ENCODE peak calls at places on chromosomes 16 and 17, in ten cellular contexts. One of them, this sample, is unnamed.
A peak's percentile ranks its signal among the peaks of the same experiment; 100 is the strongest.

GRCh38 chr17:53626286-53626685 is 196.4 kb upstream of the KIF2B start:
- DNase-seq in sigmoid colon: no peak
- DNase-seq in suprapubic skin: no peak
- DNase-seq in breast epithelium: no peak
- DNase-seq in tibial nerve: no peak
- DNase-seq in ovary: no peak
- DNase-seq in esophagus squamous epithelium: no peak
- DNase-seq in A549: peak; percentile 24
- DNase-seq in HCT116: no peak
- DNase-seq in Peyer's patch: no peak
- DNase-seq in this sample: no peak

GRCh38 chr17:31696184-31696602 is 162.9 kb downstream of the COPRS start:
- DNase-seq in HCT116: no peak
- DNase-seq in suprapubic skin: peak; percentile 90
- DNase-seq in esophagus squamous epithelium: no peak
- DNase-seq in Peyer's patch: no peak
- DNase-seq in breast epithelium: peak; percentile 70
- DNase-seq in tibial nerve: peak; percentile 72
- DNase-seq in A549: no peak
- DNase-seq in ovary: peak; percentile 62
- DNase-seq in sigmoid colon: peak; percentile 96
- DNase-seq in this sample: peak; percentile 86

GRCh38 chr17:75720656-75721462 is at the start of gene ITGB4:
- DNase-seq in tibial nerve: no peak
- DNase-seq in Peyer's patch: peak; percentile 63
- DNase-seq in suprapubic skin: peak; percentile 70
- DNase-seq in ovary: no peak
- DNase-seq in esophagus squamous epithelium: no peak
- DNase-seq in HCT116: peak; percentile 72
- DNase-seq in breast epithelium: peak; percentile 79
- DNase-seq in A549: peak; percentile 42
- DNase-seq in sigmoid colon: no peak
- DNase-seq in this sample: no peak

GRCh38 chr17:46061435-46061834 is 62.4 kb downstream of the STH start:
- DNase-seq in tibial nerve: no peak
- DNase-seq in suprapubic skin: no peak
- DNase-seq in esophagus squamous epithelium: no peak
- DNase-seq in Peyer's patch: no peak
- DNase-seq in sigmoid colon: no peak
- DNase-seq in breast epithelium: no peak
- DNase-seq in A549: peak; percentile 42
- DNase-seq in HCT116: peak; percentile 23
- DNase-seq in ovary: no peak
- DNase-seq in this sample: no peak

GRCh38 chr17:77565166-77565565 is 393.3 kb upstream of the TNRC6C start:
- DNase-seq in breast epithelium: no peak
- DNase-seq in Peyer's patch: no peak
- DNase-seq in tibial nerve: no peak
- DNase-seq in sigmoid colon: no peak
- DNase-seq in suprapubic skin: no peak
- DNase-seq in HCT116: no peak
- DNase-seq in ovary: no peak
- DNase-seq in esophagus squamous epithelium: no peak
- DNase-seq in A549: no peak
- DNase-seq in this sample: no peak

GRCh38 chr17:59093702-59094231 is 12.9 kb downstream of the TRIM37 start:
- DNase-seq in ovary: peak; percentile 24
- DNase-seq in esophagus squamous epithelium: no peak
- DNase-seq in Peyer's patch: no peak
- DNase-seq in breast epithelium: no peak
- DNase-seq in HCT116: no peak
- DNase-seq in suprapubic skin: no peak
- DNase-seq in A549: peak; percentile 90
- DNase-seq in sigmoid colon: peak; percentile 63
- DNase-seq in tibial nerve: peak; percentile 14
- DNase-seq in this sample: peak; percentile 60

GRCh38 chr17:71055128-71055527 is 885.8 kb downstream of the KCNJ2 start:
- DNase-seq in HCT116: no peak
- DNase-seq in tibial nerve: no peak
- DNase-seq in esophagus squamous epithelium: no peak
- DNase-seq in Peyer's patch: no peak
- DNase-seq in breast epithelium: no peak
- DNase-seq in ovary: no peak
- DNase-seq in A549: no peak
- DNase-seq in suprapubic skin: no peak
- DNase-seq in sigmoid colon: no peak
- DNase-seq in this sample: no peak

GRCh38 chr16:19479302-19479721 is 42.6 kb downstream of the GDE1 start:
- DNase-seq in tibial nerve: no peak
- DNase-seq in HCT116: no peak
- DNase-seq in ovary: no peak
- DNase-seq in A549: no peak
- DNase-seq in Peyer's patch: no peak
- DNase-seq in sigmoid colon: no peak
- DNase-seq in esophagus squamous epithelium: no peak
- DNase-seq in breast epithelium: no peak
- DNase-seq in suprapubic skin: no peak
- DNase-seq in this sample: no peak

GRCh38 chr17:41149652-41149985 is at the start of gene KRTAP4-5:
- DNase-seq in tibial nerve: no peak
- DNase-seq in HCT116: no peak
- DNase-seq in breast epithelium: no peak
- DNase-seq in ovary: no peak
- DNase-seq in Peyer's patch: no peak
- DNase-seq in sigmoid colon: no peak
- DNase-seq in suprapubic skin: no peak
- DNase-seq in esophagus squamous epithelium: no peak
- DNase-seq in A549: no peak
- DNase-seq in this sample: no peak

DNA sequence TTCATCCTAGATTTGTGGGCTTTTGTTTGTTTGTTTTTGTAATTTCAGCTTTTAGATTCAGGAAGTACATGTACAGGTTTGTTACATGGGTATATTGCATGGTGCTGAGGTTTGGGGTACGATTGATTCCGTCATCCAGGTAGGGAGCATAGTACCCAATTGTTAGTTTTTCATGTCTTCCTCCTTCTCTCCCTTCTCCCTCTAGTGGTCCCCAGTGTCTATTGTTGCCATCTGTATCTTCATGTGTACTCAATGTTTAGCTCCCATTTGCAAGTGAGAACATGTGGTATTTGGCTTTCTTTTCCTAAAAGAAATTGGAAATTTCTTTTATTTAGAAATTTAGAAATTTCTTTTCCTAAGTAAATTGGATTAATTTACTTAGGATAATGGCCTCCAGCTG is 37.1 kb upstream of the BCAS3 start:
- DNase-seq in breast epithelium: no peak
- DNase-seq in ovary: no peak
- DNase-seq in tibial nerve: no peak
- DNase-seq in suprapubic skin: no peak
- DNase-seq in A549: peak; percentile 49
- DNase-seq in HCT116: no peak
- DNase-seq in sigmoid colon: no peak
- DNase-seq in esophagus squamous epithelium: no peak
- DNase-seq in Peyer's patch: no peak
- DNase-seq in this sample: no peak
- TF ChIP-seq CTCF in breast epithelium: peak; percentile 25
- TF ChIP-seq CTCF in ovary: no peak
- TF ChIP-seq CTCF in tibial nerve: no peak
- TF ChIP-seq CTCF in suprapubic skin: peak; percentile 14
- TF ChIP-seq CTCF in A549: peak; percentile 40
- TF ChIP-seq CTCF in HCT116: peak; percentile 75
- TF ChIP-seq CTCF in sigmoid colon: no peak
- TF ChIP-seq CTCF in esophagus squamous epithelium: no peak
- TF ChIP-seq CTCF in Peyer's patch: no peak
- TF ChIP-seq CTCF in this sample: no peak

DNA sequence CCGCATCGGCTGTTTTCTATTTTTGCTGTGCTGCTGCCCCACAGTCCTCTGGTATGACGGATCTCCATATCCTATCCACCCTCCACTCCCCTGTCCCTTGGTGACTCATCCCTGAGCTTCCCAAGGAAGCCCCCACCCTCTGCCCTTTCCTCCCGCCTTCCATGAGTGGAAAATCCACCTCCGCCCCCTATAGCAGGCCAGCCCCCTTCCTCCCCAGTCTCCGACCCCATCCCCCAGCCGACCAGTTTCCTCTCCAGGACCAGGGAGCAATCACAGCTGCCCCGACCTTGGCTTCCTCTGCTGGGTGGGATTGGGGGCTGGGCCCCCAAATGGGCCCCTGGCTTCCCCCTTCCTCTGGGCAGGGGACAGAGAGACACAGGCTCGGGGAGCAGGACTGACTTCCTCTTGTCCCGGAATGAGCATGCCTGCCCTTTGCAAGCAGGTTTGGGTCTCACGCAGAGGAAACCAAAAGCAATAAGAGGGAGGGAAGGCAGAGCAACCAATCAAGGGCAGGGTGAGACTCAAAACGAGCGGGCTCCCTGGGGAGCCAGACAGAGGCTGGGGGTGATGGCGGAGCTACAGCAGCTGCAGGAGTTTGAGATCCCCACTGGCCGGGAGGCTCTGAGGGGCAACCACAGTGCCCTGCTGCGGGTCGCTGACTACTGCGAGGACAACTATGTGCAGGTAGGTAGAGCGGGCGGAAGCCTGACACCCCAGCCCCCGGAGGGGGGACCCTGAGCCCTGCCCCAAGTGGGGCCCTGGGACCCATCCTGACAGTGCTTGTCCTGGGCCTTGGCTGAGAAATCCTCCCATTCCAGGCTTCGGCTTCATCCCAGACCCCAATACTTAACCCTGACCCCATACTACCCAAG is at the start of the genes ABI3 and GNGT2:
- DNase-seq in esophagus squamous epithelium: no peak
- DNase-seq in Peyer's patch: peak; percentile 88
- DNase-seq in sigmoid colon: no peak
- DNase-seq in breast epithelium: no peak
- DNase-seq in suprapubic skin: no peak
- DNase-seq in HCT116: no peak
- DNase-seq in ovary: no peak
- DNase-seq in A549: no peak
- DNase-seq in tibial nerve: no peak
- DNase-seq in this sample: no peak
- H3K4me1 ChIP-seq in esophagus squamous epithelium: peaks cover 45% of the 10 kb centered on the region
- H3K4me1 ChIP-seq in Peyer's patch: peaks cover 7% of the 10 kb centered on the region
- H3K4me1 ChIP-seq in sigmoid colon: no peaks in the 10 kb centered on the region
- H3K4me1 ChIP-seq in breast epithelium: no peaks in the 10 kb centered on the region
- H3K4me1 ChIP-seq in suprapubic skin: peaks cover 5% of the 10 kb centered on the region
- H3K4me1 ChIP-seq in HCT116: no peaks in the 10 kb centered on the region
- H3K4me1 ChIP-seq in ovary: peaks cover 5% of the 10 kb centered on the region
- H3K4me1 ChIP-seq in A549: peaks cover 5% of the 10 kb centered on the region
- H3K4me1 ChIP-seq in tibial nerve: peaks cover 7% of the 10 kb centered on the region
- H3K4me1 ChIP-seq in this sample: no peaks in the 10 kb centered on the region

DNA sequence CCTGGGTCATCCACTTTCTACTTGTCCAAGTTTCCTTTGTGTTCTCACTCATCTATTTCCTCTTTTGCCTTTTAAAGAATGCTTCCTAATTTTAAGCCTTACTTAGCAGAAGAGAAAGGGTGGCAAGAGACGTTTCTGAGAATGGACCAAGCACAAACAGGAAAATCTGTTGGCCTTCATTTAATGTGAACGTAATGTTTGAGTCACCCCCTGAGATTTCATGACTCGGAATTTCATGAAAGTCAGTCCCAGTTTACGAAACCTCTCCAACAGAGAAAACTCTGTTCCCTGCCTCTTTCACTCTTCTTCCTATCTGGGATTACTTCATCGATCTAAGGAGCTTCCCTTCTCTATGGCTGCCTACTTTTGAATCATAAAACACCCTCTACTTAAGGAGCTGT is at the start of gene CD300E:
- DNase-seq in esophagus squamous epithelium: no peak
- DNase-seq in suprapubic skin: no peak
- DNase-seq in breast epithelium: no peak
- DNase-seq in tibial nerve: no peak
- DNase-seq in A549: no peak
- DNase-seq in HCT116: no peak
- DNase-seq in Peyer's patch: no peak
- DNase-seq in sigmoid colon: no peak
- DNase-seq in ovary: no peak
- DNase-seq in this sample: no peak
- TF ChIP-seq POLR2A in esophagus squamous epithelium: no peak
- TF ChIP-seq POLR2A in suprapubic skin: no peak
- TF ChIP-seq POLR2A in breast epithelium: no peak
- TF ChIP-seq POLR2A in tibial nerve: no peak
- TF ChIP-seq POLR2A in A549: no peak
- TF ChIP-seq POLR2A in HCT116: no peak
- TF ChIP-seq POLR2A in Peyer's patch: no peak
- TF ChIP-seq POLR2A in sigmoid colon: no peak
- TF ChIP-seq POLR2A in ovary: no peak
- TF ChIP-seq POLR2A in this sample: no peak

GRCh38 chr17:73126716-73127473 is 34.4 kb upstream of the SLC39A11 start:
- DNase-seq in sigmoid colon: no peak
- DNase-seq in tibial nerve: no peak
- DNase-seq in breast epithelium: no peak
- DNase-seq in esophagus squamous epithelium: no peak
- DNase-seq in suprapubic skin: no peak
- DNase-seq in A549: peak; percentile 20
- DNase-seq in Peyer's patch: no peak
- DNase-seq in ovary: no peak
- DNase-seq in HCT116: no peak
- DNase-seq in this sample: no peak
- TF ChIP-seq CTCF in sigmoid colon: no peak
- TF ChIP-seq CTCF in tibial nerve: no peak
- TF ChIP-seq CTCF in breast epithelium: no peak
- TF ChIP-seq CTCF in esophagus squamous epithelium: no peak
- TF ChIP-seq CTCF in suprapubic skin: no peak
- TF ChIP-seq CTCF in A549: no peak
- TF ChIP-seq CTCF in Peyer's patch: no peak
- TF ChIP-seq CTCF in ovary: no peak
- TF ChIP-seq CTCF in HCT116: no peak
- TF ChIP-seq CTCF in this sample: no peak

GRCh38 chr17:17782425-17783120 is 54.2 kb downstream of the SREBF1 start:
- DNase-seq in Peyer's patch: no peak
- DNase-seq in suprapubic skin: no peak
- DNase-seq in tibial nerve: no peak
- DNase-seq in A549: no peak
- DNase-seq in breast epithelium: no peak
- DNase-seq in HCT116: no peak
- DNase-seq in esophagus squamous epithelium: no peak
- DNase-seq in ovary: peak; percentile 54
- DNase-seq in sigmoid colon: no peak
- DNase-seq in this sample: peak; percentile 62
- H3K4me1 ChIP-seq in Peyer's patch: peaks cover 68% of the 10 kb centered on the region
- H3K4me1 ChIP-seq in suprapubic skin: peaks cover 67% of the 10 kb centered on the region
- H3K4me1 ChIP-seq in tibial nerve: peaks cover 49% of the 10 kb centered on the region
- H3K4me1 ChIP-seq in A549: peaks cover 65% of the 10 kb centered on the region
- H3K4me1 ChIP-seq in breast epithelium: peaks cover 27% of the 10 kb centered on the region
- H3K4me1 ChIP-seq in HCT116: peaks cover 48% of the 10 kb centered on the region
- H3K4me1 ChIP-seq in esophagus squamous epithelium: peaks cover 80% of the 10 kb centered on the region
- H3K4me1 ChIP-seq in ovary: peaks cover 30% of the 10 kb centered on the region
- H3K4me1 ChIP-seq in sigmoid colon: peaks cover 88% of the 10 kb centered on the region
- H3K4me1 ChIP-seq in this sample: peaks cover 46% of the 10 kb centered on the region

GRCh38 chr16:69132424-69133252 is at the start of the genes CHTF8 and UTP4:
- DNase-seq in A549: peak; percentile 88
- DNase-seq in Peyer's patch: peak; percentile 84
- DNase-seq in tibial nerve: peak; percentile 78
- DNase-seq in esophagus squamous epithelium: peak; percentile 51
- DNase-seq in HCT116: peak; percentile 32
- DNase-seq in sigmoid colon: peak; percentile 93
- DNase-seq in ovary: peak; percentile 84
- DNase-seq in breast epithelium: peak; percentile 86
- DNase-seq in suprapubic skin: peak; percentile 93
- DNase-seq in this sample: peak; percentile 84
- TF ChIP-seq POLR2A in A549: peak; percentile 85
- TF ChIP-seq POLR2A in Peyer's patch: peak; percentile 55
- TF ChIP-seq POLR2A in tibial nerve: peak; percentile 97
- TF ChIP-seq POLR2A in esophagus squamous epithelium: peak; percentile 94
- TF ChIP-seq POLR2A in HCT116: peak; percentile 53
- TF ChIP-seq POLR2A in sigmoid colon: peak; percentile 47
- TF ChIP-seq POLR2A in ovary: peak; percentile 99
- TF ChIP-seq POLR2A in breast epithelium: peak; percentile 42
- TF ChIP-seq POLR2A in suprapubic skin: peak; percentile 94
- TF ChIP-seq POLR2A in this sample: peak; percentile 95

GRCh38 chr17:54968259-54968953 is at the start of the genes COX11 and STXBP4:
- DNase-seq in tibial nerve: peak; percentile 89
- DNase-seq in Peyer's patch: peak; percentile 95
- DNase-seq in A549: peak; percentile 98
- DNase-seq in sigmoid colon: peak; percentile 97
- DNase-seq in esophagus squamous epithelium: peak; percentile 79
- DNase-seq in HCT116: peak; percentile 98
- DNase-seq in suprapubic skin: peak; percentile 95
- DNase-seq in ovary: peak; percentile 91
- DNase-seq in breast epithelium: peak; percentile 93
- DNase-seq in this sample: peak; percentile 94
- TF ChIP-seq CTCF in tibial nerve: peak; percentile 55
- TF ChIP-seq CTCF in Peyer's patch: peak; percentile 48
- TF ChIP-seq CTCF in A549: no peak
- TF ChIP-seq CTCF in sigmoid colon: no peak
- TF ChIP-seq CTCF in esophagus squamous epithelium: no peak
- TF ChIP-seq CTCF in HCT116: no peak
- TF ChIP-seq CTCF in suprapubic skin: no peak
- TF ChIP-seq CTCF in ovary: peak; percentile 19
- TF ChIP-seq CTCF in breast epithelium: peak; percentile 3
- TF ChIP-seq CTCF in this sample: no peak